ENCODE peak calls at places on chromosome 4, in eight cellular contexts. One of them, this sample, is unnamed.

GRCh38 chr4:110503588-110504435 is 27.9 kb downstream of the ENPEP start:
- DNase-seq in left colon: no peak
- DNase-seq in fibroblast of lung: peak
- DNase-seq in substantia nigra: no peak
- DNase-seq in HTR-8/SVneo: no peak
- DNase-seq in RWPE2: no peak
- DNase-seq in EL: no peak
- DNase-seq in esophagus muscularis mucosa: no peak
- DNase-seq in this sample: peak

GRCh38 chr4:112266823-112267222 is 18.9 kb downstream of the TIFA start:
- DNase-seq in EL: peak
- DNase-seq in RWPE2: no peak
- DNase-seq in left colon: no peak
- DNase-seq in substantia nigra: no peak
- DNase-seq in HTR-8/SVneo: no peak
- DNase-seq in esophagus muscularis mucosa: no peak
- DNase-seq in fibroblast of lung: peak
- DNase-seq in this sample: peak

GRCh38 chr4:171203425-171203824 is 609.8 kb upstream of the GALNTL6 start:
- DNase-seq in substantia nigra: no peak
- DNase-seq in RWPE2: peak
- DNase-seq in left colon: no peak
- DNase-seq in HTR-8/SVneo: peak
- DNase-seq in esophagus muscularis mucosa: no peak
- DNase-seq in fibroblast of lung: peak
- DNase-seq in EL: no peak
- DNase-seq in this sample: peak

GRCh38 chr4:168480991-168481588 is 798 bp upstream of the DDX60L start:
- DNase-seq in RWPE2: no peak
- DNase-seq in substantia nigra: peak
- DNase-seq in HTR-8/SVneo: peak
- DNase-seq in fibroblast of lung: peak
- DNase-seq in EL: peak
- DNase-seq in esophagus muscularis mucosa: no peak
- DNase-seq in left colon: no peak
- DNase-seq in this sample: peak

GRCh38 chr4:8403981-8404380 is 36.5 kb downstream of the ACOX3 start:
- DNase-seq in HTR-8/SVneo: no peak
- DNase-seq in esophagus muscularis mucosa: no peak
- DNase-seq in left colon: no peak
- DNase-seq in substantia nigra: no peak
- DNase-seq in EL: no peak
- DNase-seq in RWPE2: no peak
- DNase-seq in fibroblast of lung: no peak
- DNase-seq in this sample: no peak

GRCh38 chr4:139553751-139554670 is 2.0 kb downstream of the SETD7 start:
- DNase-seq in left colon: no peak
- DNase-seq in HTR-8/SVneo: no peak
- DNase-seq in fibroblast of lung: no peak
- DNase-seq in substantia nigra: no peak
- DNase-seq in EL: no peak
- DNase-seq in RWPE2: no peak
- DNase-seq in esophagus muscularis mucosa: no peak
- DNase-seq in this sample: no peak

GRCh38 chr4:78059524-78059889 is 2.4 kb downstream of the FRAS1 start:
- DNase-seq in substantia nigra: peak
- DNase-seq in RWPE2: no peak
- DNase-seq in HTR-8/SVneo: peak
- DNase-seq in fibroblast of lung: peak
- DNase-seq in esophagus muscularis mucosa: no peak
- DNase-seq in left colon: peak
- DNase-seq in EL: peak
- DNase-seq in this sample: peak

GRCh38 chr4:107721436-107722090 is 1.5 kb upstream of the PAPSS1 start:
- DNase-seq in substantia nigra: no peak
- DNase-seq in HTR-8/SVneo: no peak
- DNase-seq in RWPE2: no peak
- DNase-seq in fibroblast of lung: no peak
- DNase-seq in left colon: peak
- DNase-seq in EL: no peak
- DNase-seq in esophagus muscularis mucosa: no peak
- DNase-seq in this sample: no peak

GRCh38 chr4:89640620-89641366 is 196.2 kb downstream of the SNCA start:
- DNase-seq in RWPE2: peak
- DNase-seq in esophagus muscularis mucosa: no peak
- DNase-seq in EL: peak
- DNase-seq in HTR-8/SVneo: peak
- DNase-seq in left colon: peak
- DNase-seq in fibroblast of lung: peak
- DNase-seq in substantia nigra: peak
- DNase-seq in this sample: peak

GRCh38 chr4:177367336-177367735 is 57.7 kb downstream of the NEIL3 start:
- DNase-seq in substantia nigra: no peak
- DNase-seq in left colon: no peak
- DNase-seq in HTR-8/SVneo: no peak
- DNase-seq in fibroblast of lung: peak
- DNase-seq in RWPE2: no peak
- DNase-seq in EL: peak
- DNase-seq in esophagus muscularis mucosa: no peak
- DNase-seq in this sample: peak

GRCh38 chr4:173534439-173534838 is 4.4 kb upstream of the HAND2 start:
- DNase-seq in fibroblast of lung: no peak
- DNase-seq in substantia nigra: no peak
- DNase-seq in EL: no peak
- DNase-seq in RWPE2: no peak
- DNase-seq in HTR-8/SVneo: no peak
- DNase-seq in left colon: no peak
- DNase-seq in esophagus muscularis mucosa: no peak
- DNase-seq in this sample: no peak

GRCh38 chr4:12956026-12956425 is 528.1 kb downstream of the RAB28 start:
- DNase-seq in left colon: no peak
- DNase-seq in esophagus muscularis mucosa: no peak
- DNase-seq in fibroblast of lung: no peak
- DNase-seq in substantia nigra: no peak
- DNase-seq in EL: no peak
- DNase-seq in HTR-8/SVneo: no peak
- DNase-seq in RWPE2: no peak
- DNase-seq in this sample: no peak

GRCh38 chr4:101730291-101731117 is 60.0 kb upstream of the BANK1 start:
- DNase-seq in RWPE2: no peak
- DNase-seq in esophagus muscularis mucosa: no peak
- DNase-seq in substantia nigra: peak
- DNase-seq in EL: peak
- DNase-seq in left colon: peak
- DNase-seq in fibroblast of lung: peak
- DNase-seq in HTR-8/SVneo: peak
- DNase-seq in this sample: peak

GRCh38 chr4:1556541-1557220 is 127.4 kb downstream of the FAM53A start:
- DNase-seq in HTR-8/SVneo: no peak
- DNase-seq in fibroblast of lung: no peak
- DNase-seq in RWPE2: no peak
- DNase-seq in esophagus muscularis mucosa: no peak
- DNase-seq in left colon: no peak
- DNase-seq in substantia nigra: no peak
- DNase-seq in EL: no peak
- DNase-seq in this sample: no peak

GRCh38 chr4:89708903-89709361 is 128.0 kb downstream of the SNCA start:
- DNase-seq in left colon: no peak
- DNase-seq in esophagus muscularis mucosa: no peak
- DNase-seq in substantia nigra: peak
- DNase-seq in HTR-8/SVneo: no peak
- DNase-seq in RWPE2: no peak
- DNase-seq in fibroblast of lung: peak
- DNase-seq in EL: no peak
- DNase-seq in this sample: peak

GRCh38 chr4:135601351-135601750 is 1399.8 kb upstream of the PABPC4L start:
- DNase-seq in HTR-8/SVneo: no peak
- DNase-seq in fibroblast of lung: peak
- DNase-seq in esophagus muscularis mucosa: no peak
- DNase-seq in EL: no peak
- DNase-seq in RWPE2: no peak
- DNase-seq in substantia nigra: no peak
- DNase-seq in left colon: no peak
- DNase-seq in this sample: no peak

GRCh38 chr4:48639816-48640215 is 140.3 kb downstream of the FRYL start:
- DNase-seq in HTR-8/SVneo: no peak
- DNase-seq in RWPE2: no peak
- DNase-seq in substantia nigra: no peak
- DNase-seq in EL: no peak
- DNase-seq in fibroblast of lung: no peak
- DNase-seq in left colon: no peak
- DNase-seq in esophagus muscularis mucosa: no peak
- DNase-seq in this sample: no peak

This sample was measured in iris pigment epithelial cell.